ENCODE peak calls at places on chromosomes 4 and X, in six cellular contexts. J is heart right ventricle, S is mammary epithelial cell, D is pancreas, W is left lung, Q is upper lobe of right lung. H is an unnamed sample.

GRCh38 chr4:184811484-184812180 is 14.1 kb downstream of the ACSL1 start:
- DNase-seq in J (no peak), S (no peak), D (no peak), W (peak; percentile 65), Q (no peak), H (no peak)

GRCh38 chr4:140533951-140534480 is 10.0 kb downstream of the ELMOD2 start:
- DNase-seq in J (no peak), S (no peak), D (no peak), W (no peak), Q (no peak), H (peak; percentile 22)

GRCh38 chrX:138986866-138987265 is 275.3 kb upstream of the FGF13 start:
- DNase-seq in J (no peak), S (no peak), D (no peak), W (no peak), Q (no peak), H (no peak)

GRCh38 chrX:49844622-49845021 is 15.5 kb downstream of the PAGE4 start:
- DNase-seq in J (no peak), S (no peak), D (no peak), W (no peak), Q (no peak), H (no peak)

GRCh38 chrX:31269914-31270313 is 198.1 kb upstream of the FTHL17 start:
- DNase-seq in J (no peak), S (no peak), D (no peak), W (no peak), Q (no peak), H (no peak)

GRCh38 chrX:17192111-17192510 is 182.9 kb upstream of the NHS start:
- DNase-seq in J (no peak), S (no peak), D (no peak), W (no peak), Q (no peak), H (no peak)

GRCh38 chr4:184446132-184446531 is 28.2 kb downstream of the IRF2 start:
- DNase-seq in J (no peak), S (no peak), D (no peak), W (no peak), Q (no peak), H (no peak)

GRCh38 chr4:17468638-17469221 is 43.2 kb downstream of the QDPR start:
- DNase-seq in J (peak; percentile 15), S (no peak), D (no peak), W (no peak), Q (no peak), H (peak; percentile 83)

GRCh38 chr4:38943355-38943754 is 75.7 kb downstream of the FAM114A1 start:
- DNase-seq in J (peak; percentile 29), S (no peak), D (peak; percentile 20), W (no peak), Q (no peak), H (no peak)

DNA sequence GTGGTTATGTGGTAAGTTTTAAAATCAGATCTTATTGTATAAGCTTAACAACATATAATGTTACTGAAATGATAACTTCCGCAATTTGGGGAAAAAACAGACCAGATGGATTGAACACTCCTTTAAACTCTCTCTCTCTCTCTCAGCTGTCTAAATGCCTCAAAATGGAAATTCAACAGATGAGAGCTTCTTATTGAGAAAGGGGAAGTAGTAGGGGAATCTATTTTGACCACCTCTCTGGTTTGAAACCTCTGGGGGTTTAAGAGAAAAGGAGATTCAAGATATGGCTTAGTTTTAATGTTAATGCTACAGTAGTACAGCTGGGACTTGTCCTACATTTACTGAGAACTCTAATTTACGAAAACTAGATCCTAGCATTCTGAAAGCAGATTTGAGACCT is 40.3 kb downstream of the DMD start:
- DNase-seq in J (no peak), S (no peak), D (no peak), W (no peak), Q (no peak), H (no peak)
- H3K9me3 ChIP-seq in J (no peaks in the 10 kb centered on the region), S (no peaks in the 10 kb centered on the region), D (no peaks in the 10 kb centered on the region), W (no peaks in the 10 kb centered on the region), Q (no peaks in the 10 kb centered on the region), H (no peaks in the 10 kb centered on the region)

GRCh38 chrX:150365051-150365952 is 2.2 kb downstream of the MAMLD1 start:
- DNase-seq in J (peak; percentile 68), S (peak; percentile 42), D (peak; percentile 80), W (peak; percentile 73), Q (peak; percentile 83), H (peak; percentile 84)
- H3K4me3 ChIP-seq in J (peak overlapping the region; percentile 52), S (peak overlapping the region; percentile 60), D (peak overlapping the region; percentile 38), W (peak overlapping the region; percentile 52), Q (peak overlapping the region; percentile 58), H (peak overlapping the region; percentile 84)

DNA sequence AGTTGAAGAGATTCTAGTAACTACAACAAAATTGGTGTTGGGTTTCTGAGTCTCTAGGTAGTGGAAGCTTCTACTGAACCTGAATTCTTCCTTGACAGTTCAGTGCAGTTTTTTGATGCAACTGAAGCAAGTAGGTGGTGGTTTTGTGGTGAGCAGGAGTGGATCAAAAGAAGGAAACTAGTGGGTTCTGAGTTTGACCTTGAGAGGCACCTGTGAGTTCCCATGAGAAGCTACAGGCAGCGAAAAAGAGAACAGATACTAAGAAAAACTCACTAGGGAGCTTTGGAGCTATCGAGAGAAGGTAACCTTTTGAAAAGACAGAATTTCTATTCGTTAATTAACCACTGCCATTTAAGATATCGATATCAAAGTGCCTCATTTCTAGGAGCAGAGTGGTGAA is 145.2 kb downstream of the PDHA2 start:
- DNase-seq in J (no peak), S (no peak), D (no peak), W (no peak), Q (no peak), H (no peak)
- H3K4me1 ChIP-seq in J (no peaks in the 10 kb centered on the region), S (no peaks in the 10 kb centered on the region), D (no peaks in the 10 kb centered on the region), W (no peaks in the 10 kb centered on the region), Q (no peaks in the 10 kb centered on the region), H (no peaks in the 10 kb centered on the region)

GRCh38 chr4:110613710-110614109 is 9.2 kb downstream of the PITX2 start:
- DNase-seq in J (no peak), S (no peak), D (no peak), W (no peak), Q (no peak), H (no peak)

GRCh38 chr4:110615366-110616161 is 7.3 kb downstream of the PITX2 start:
- DNase-seq in J (no peak), S (no peak), D (no peak), W (no peak), Q (no peak), H (no peak)

GRCh38 chr4:110612631-110613269 is 10.1 kb downstream of the PITX2 start:
- DNase-seq in J (no peak), S (no peak), D (no peak), W (no peak), Q (no peak), H (no peak)

GRCh38 chr4:110614981-110615365 is 7.9 kb downstream of the PITX2 start:
- DNase-seq in J (no peak), S (no peak), D (no peak), W (no peak), Q (no peak), H (no peak)

GRCh38 chr4:110614173-110614948 is 8.5 kb downstream of the PITX2 start:
- DNase-seq in J (no peak), S (no peak), D (no peak), W (no peak), Q (no peak), H (no peak)
- H3K9me3 ChIP-seq in J (no peaks in the 10 kb centered on the region), S (peaks cover 7% of the 10 kb centered on the region), D (no peaks in the 10 kb centered on the region), W (no peaks in the 10 kb centered on the region), Q (no peaks in the 10 kb centered on the region), H (no peaks in the 10 kb centered on the region)